ENCODE peak calls at places on chromosomes 4 and X, in five cellular contexts. I, V, M, G and A are unnamed samples.

GRCh38 chrX:38149016-38149415 is 71.7 kb downstream of the SRPX start:
- DNase-seq in I (no peak), V (no peak), M (no peak), G (no peak), A (no peak)

GRCh38 chr4:124414641-124415040 is 297.9 kb downstream of the ANKRD50 start:
- DNase-seq in I (no peak), V (no peak), M (no peak), G (no peak), A (no peak)

GRCh38 chrX:7147431-7147977 is at the start of gene STS:
- DNase-seq in I (no peak), V (no peak), M (no peak), G (no peak), A (peak; percentile 11)

GRCh38 chrX:139058831-139059495 is 347.4 kb upstream of the FGF13 start:
- DNase-seq in I (no peak), V (no peak), M (peak; percentile 7), G (no peak), A (no peak)

GRCh38 chr4:93299116-93299515 is 529.4 kb upstream of the ATOH1 start:
- DNase-seq in I (no peak), V (no peak), M (no peak), G (no peak), A (no peak)

GRCh38 chrX:3262906-3263305 is 83.5 kb downstream of the MXRA5 start:
- DNase-seq in I (peak; percentile 28), V (no peak), M (no peak), G (peak; percentile 14), A (peak; percentile 76)

GRCh38 chr4:169246957-169247396 is 23.8 kb downstream of the SH3RF1 start:
- DNase-seq in I (no peak), V (no peak), M (no peak), G (no peak), A (no peak)

GRCh38 chr4:54588404-54588803 is 69.4 kb upstream of the KIT start:
- DNase-seq in I (no peak), V (no peak), M (peak; percentile 26), G (no peak), A (no peak)

GRCh38 chr4:155342142-155342541 is 34.6 kb downstream of the MAP9 start:
- DNase-seq in I (no peak), V (no peak), M (no peak), G (peak; percentile 18), A (no peak)

GRCh38 chrX:41335590-41336331 is 1.8 kb downstream of the DDX3X start:
- DNase-seq in I (no peak), V (no peak), M (no peak), G (no peak), A (no peak)

GRCh38 chr4:174633399-174633798 is 111.1 kb upstream of the HPGD start:
- DNase-seq in I (no peak), V (no peak), M (no peak), G (no peak), A (no peak)

GRCh38 chr4:41257901-41258300 is 1.2 kb downstream of the UCHL1 start:
- DNase-seq in I (no peak), V (no peak), M (no peak), G (no peak), A (peak; percentile 14)

GRCh38 chrX:40938418-40938817 is 146.8 kb upstream of the USP9X start:
- DNase-seq in I (no peak), V (no peak), M (no peak), G (no peak), A (no peak)

GRCh38 chr4:40462326-40462725 is 127.2 kb downstream of the CHRNA9 start:
- DNase-seq in I (no peak), V (peak; percentile 57), M (no peak), G (no peak), A (no peak)

GRCh38 chr4:150280081-150280950 is 202.1 kb downstream of the DCLK2 start:
- DNase-seq in I (no peak), V (no peak), M (no peak), G (no peak), A (peak; percentile 40)

GRCh38 chrX:70022608-70023007 is 27.1 kb downstream of the AWAT2 start:
- DNase-seq in I (no peak), V (no peak), M (no peak), G (no peak), A (no peak)

GRCh38 chrX:48107717-48108116 is 22.7 kb upstream of the SPACA5B start:
- DNase-seq in I (no peak), V (no peak), M (peak; percentile 32), G (no peak), A (no peak)

GRCh38 chr4:18932940-18933339 is 911.4 kb upstream of the LCORL start:
- DNase-seq in I (no peak), V (no peak), M (no peak), G (no peak), A (no peak)

GRCh38 chr4:20832821-20833220 is 132.6 kb downstream of the PACRGL start:
- DNase-seq in I (no peak), V (no peak), M (no peak), G (no peak), A (peak; percentile 38)

GRCh38 chr4:184416913-184417734 is 57.2 kb downstream of the IRF2 start:
- DNase-seq in I (no peak), V (peak; percentile 48), M (no peak), G (no peak), A (no peak)

GRCh38 chr4:89981789-89982334 is 87.2 kb downstream of the MMRN1 start:
- DNase-seq in I (no peak), V (no peak), M (no peak), G (no peak), A (no peak)

GRCh38 chr4:136863756-136864155 is 668.5 kb downstream of the PCDH18 start:
- DNase-seq in I (peak; percentile 10), V (no peak), M (no peak), G (no peak), A (peak; percentile 59)

GRCh38 chr4:77154761-77155499 is 2.1 kb upstream of the CCNG2 start:
- DNase-seq in I (no peak), V (no peak), M (no peak), G (no peak), A (no peak)

GRCh38 chr4:3407930-3408792 is 33.6 kb upstream of the HGFAC start:
- DNase-seq in I (no peak), V (no peak), M (no peak), G (no peak), A (no peak)

GRCh38 chrX:17814557-17814956 is 46.5 kb downstream of the RAI2 start:
- DNase-seq in I (no peak), V (no peak), M (no peak), G (no peak), A (no peak)

GRCh38 chr4:76251448-76252270 is at the start of gene FAM47E:
- DNase-seq in I (no peak), V (no peak), M (peak; percentile 39), G (peak; percentile 24), A (peak; percentile 44)

GRCh38 chr4:189385579-189385978 is 555.1 kb upstream of the FRG1 start:
- DNase-seq in I (no peak), V (no peak), M (no peak), G (no peak), A (no peak)

GRCh38 chrX:108261541-108262218 is 170.1 kb downstream of the ATG4A start:
- DNase-seq in I (no peak), V (no peak), M (no peak), G (no peak), A (peak; percentile 14)

GRCh38 chr4:40486534-40486933 is 143.1 kb downstream of the RBM47 start:
- DNase-seq in I (no peak), V (no peak), M (no peak), G (no peak), A (no peak)

GRCh38 chr4:183438458-183439113 is 5.8 kb upstream of the CDKN2AIP start:
- DNase-seq in I (peak; percentile 82), V (no peak), M (no peak), G (peak; percentile 56), A (peak; percentile 94)

DNA sequence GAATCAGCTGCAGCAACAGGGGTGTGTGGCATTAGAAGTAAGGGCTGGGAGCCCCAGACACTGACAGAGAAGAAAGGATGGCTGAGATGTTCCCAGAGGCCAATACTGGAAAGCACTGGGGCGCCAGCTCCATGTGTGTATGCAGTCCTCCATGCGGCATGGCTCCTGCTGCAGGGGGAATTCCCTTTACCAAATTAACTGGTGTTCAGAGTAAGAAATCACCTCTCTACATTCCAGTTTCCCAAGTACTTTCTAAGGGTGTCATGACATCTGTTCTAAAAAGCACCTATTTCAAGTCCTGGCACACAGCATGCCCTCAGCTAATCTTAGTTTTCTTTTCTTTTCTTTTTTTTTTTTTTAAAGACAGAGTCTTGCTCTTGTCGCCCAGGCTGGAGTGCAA is 98.0 kb downstream of the MAML3 start:
- DNase-seq in I (no peak), V (no peak), M (no peak), G (no peak), A (no peak)
- H3K4me2 ChIP-seq in I (no peak overlapping the region), V (no peak overlapping the region), M (no peak overlapping the region), G (peak overlapping the region; percentile 42), A (no peak overlapping the region)

DNA sequence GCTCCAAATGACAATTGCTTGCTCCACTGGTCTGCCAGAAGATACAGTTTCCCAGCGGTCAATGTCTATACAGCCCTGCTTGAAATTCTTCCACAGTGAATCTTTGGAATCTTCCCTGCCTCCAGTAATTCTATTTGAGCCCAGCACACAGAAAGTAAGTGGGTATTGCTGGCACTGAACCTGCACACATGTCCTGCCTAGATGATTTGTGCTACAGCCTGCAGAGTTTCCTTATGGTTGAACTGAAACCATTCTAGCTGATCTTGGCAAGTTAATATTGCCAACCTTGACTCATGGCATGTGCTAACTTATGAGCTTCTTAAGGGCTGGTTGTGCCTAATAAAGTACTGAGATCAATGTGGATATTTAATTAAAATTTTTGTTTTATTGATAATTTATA is 553.8 kb upstream of the GNPDA2 start:
- DNase-seq in I (no peak), V (no peak), M (no peak), G (no peak), A (no peak)
- TF ChIP-seq POLR2A in I (no peak), V (no peak), M (no peak), G (no peak), A (no peak)

DNA sequence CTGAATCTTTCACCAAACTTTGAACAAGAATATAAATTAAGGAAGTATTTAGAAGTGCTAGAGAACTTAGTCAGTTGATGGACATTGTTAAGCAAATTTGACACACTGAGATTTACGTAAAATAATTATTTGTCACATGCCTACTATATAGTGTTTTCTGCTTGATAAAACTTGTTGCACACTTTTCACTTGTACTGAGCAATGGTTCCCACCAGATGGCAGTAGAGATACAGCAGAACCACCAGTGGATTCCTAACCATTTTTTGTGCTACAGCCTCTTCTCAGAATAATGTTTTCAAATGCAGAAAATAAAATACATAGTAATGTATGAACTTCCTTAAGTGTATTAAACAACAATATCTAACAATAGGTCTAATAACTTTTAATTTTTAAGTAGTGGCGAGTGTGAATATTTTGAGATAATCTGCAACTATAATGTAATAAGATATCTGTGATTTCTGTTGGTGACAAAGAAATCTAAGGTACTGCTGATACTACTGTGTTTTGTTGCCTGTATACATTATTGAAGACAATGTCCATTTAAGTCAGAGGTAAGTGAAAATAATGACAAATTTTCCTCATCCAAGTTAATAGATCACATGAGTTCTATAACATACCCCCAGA is 81.2 kb downstream of the APOOL start:
- DNase-seq in I (peak; percentile 1), V (peak; percentile 8), M (peak; percentile 23), G (peak; percentile 16), A (peak; percentile 27)
- TF ChIP-seq MAX in I (no peak), V (no peak), M (no peak), G (no peak), A (no peak)

DNA sequence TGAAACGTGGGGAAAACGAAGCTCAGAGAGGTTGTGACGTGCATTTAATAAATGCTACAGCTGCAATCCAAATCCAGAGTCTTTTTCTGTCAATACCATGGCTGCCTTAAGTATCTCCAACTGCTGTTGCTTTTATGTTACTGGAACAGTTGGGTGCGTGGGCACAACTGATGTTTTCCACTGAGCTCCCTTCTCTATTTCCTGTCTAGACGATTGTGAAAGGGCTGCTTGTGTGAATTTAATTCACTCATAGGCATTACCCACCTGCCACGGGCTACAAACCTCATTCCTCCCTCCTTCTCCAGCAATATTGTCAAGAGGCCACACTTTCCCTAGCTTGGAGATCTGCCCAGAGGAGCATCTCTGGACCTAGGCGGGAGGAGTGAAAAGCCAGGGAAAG is 526.0 kb downstream of the MID1IP1 start:
- DNase-seq in I (no peak), V (no peak), M (no peak), G (no peak), A (peak; percentile 11)
- H3K4me2 ChIP-seq in I (no peak overlapping the region), V (no peak overlapping the region), M (no peak overlapping the region), G (no peak overlapping the region), A (no peak overlapping the region)